ENCODE peak calls at places on chromosomes 2 and 18, in nine cellular contexts. Y is HCT116, Z is breast epithelium, J is sigmoid colon, U is transverse colon, K is HepG2, F is stomach, P is H1, X is spleen. C is an unnamed sample.

GRCh38 chr18:48855422-48856377 is 95.1 kb downstream of the SMAD7 start:
- DNase-seq in Y (no peak), Z (no peak), J (no peak), U (no peak), K (no peak), F (no peak), P (no peak), X (no peak), C (no peak)

GRCh38 chr2:150663143-150663542 is 175.7 kb upstream of the RND3 start:
- DNase-seq in Y (peak; percentile 0), Z (no peak), J (no peak), U (no peak), K (no peak), F (no peak), P (no peak), X (no peak), C (no peak)

GRCh38 chr2:8737571-8738175 is 55.8 kb downstream of the ID2 start:
- DNase-seq in Y (no peak), Z (no peak), J (no peak), U (no peak), K (no peak), F (no peak), P (no peak), X (no peak), C (no peak)

GRCh38 chr2:41910126-41910525 is 137.7 kb upstream of the PKDCC start:
- DNase-seq in Y (no peak), Z (no peak), J (no peak), U (no peak), K (no peak), F (no peak), P (no peak), X (no peak), C (no peak)

GRCh38 chr2:30026091-30027055 is 105.0 kb upstream of the ALK start:
- DNase-seq in Y (peak; percentile 4), Z (peak; percentile 70), J (no peak), U (peak; percentile 10), K (peak; percentile 13), F (peak; percentile 43), P (no peak), X (no peak), C (peak; percentile 19)

GRCh38 chr18:67131498-67131897 is 385.0 kb downstream of the DSEL start:
- DNase-seq in Y (no peak), Z (no peak), J (no peak), U (no peak), K (no peak), F (no peak), P (no peak), X (no peak), C (no peak)

GRCh38 chr18:58766164-58766563 is 94.9 kb downstream of the MALT1 start:
- DNase-seq in Y (no peak), Z (peak; percentile 7), J (no peak), U (peak; percentile 1), K (no peak), F (no peak), P (no peak), X (no peak), C (no peak)

GRCh38 chr18:58402247-58402646 is 226.6 kb downstream of the ALPK2 start:
- DNase-seq in Y (no peak), Z (peak; percentile 55), J (no peak), U (no peak), K (peak; percentile 58), F (no peak), P (no peak), X (no peak), C (peak; percentile 64)

GRCh38 chr2:191803007-191803406 is 43.9 kb downstream of the CAVIN2 start:
- DNase-seq in Y (no peak), Z (no peak), J (no peak), U (no peak), K (no peak), F (no peak), P (no peak), X (no peak), C (no peak)

GRCh38 chr2:202069189-202070050 is 3.6 kb upstream of the KIAA2012 start:
- DNase-seq in Y (no peak), Z (no peak), J (no peak), U (peak; percentile 77), K (no peak), F (no peak), P (no peak), X (no peak), C (no peak)

GRCh38 chr18:70448588-70448987 is 159.7 kb downstream of the SOCS6 start:
- DNase-seq in Y (no peak), Z (no peak), J (no peak), U (no peak), K (no peak), F (no peak), P (no peak), X (no peak), C (no peak)
- H3K4me3 ChIP-seq in Y (no peak overlapping the region), Z (no peak overlapping the region), J (no peak overlapping the region), U (no peak overlapping the region), K (no peak overlapping the region), F (no peak overlapping the region), P (no peak overlapping the region), X (no peak overlapping the region), C (no peak overlapping the region)

DNA sequence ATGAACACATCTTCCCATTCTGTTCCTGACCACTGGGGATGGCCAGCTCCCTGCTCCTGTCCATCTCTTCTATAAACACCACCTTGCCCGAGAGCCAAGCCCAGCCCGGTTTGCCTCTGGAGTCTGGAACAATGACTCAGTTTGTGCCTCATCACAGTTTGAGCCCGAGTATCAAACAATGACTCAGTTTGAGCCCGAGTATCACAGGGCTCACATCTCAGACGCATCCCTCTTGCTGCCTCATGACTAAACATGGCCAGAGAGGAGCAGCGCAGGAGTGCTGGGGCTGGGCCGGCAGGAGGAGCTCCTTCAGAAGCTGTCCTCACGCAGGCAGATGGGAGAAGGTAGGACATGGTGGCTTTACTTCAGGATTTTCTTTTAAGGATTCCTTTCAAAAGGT is 68.7 kb downstream of the PXDN start:
- DNase-seq in Y (peak; percentile 34), Z (no peak), J (peak; percentile 95), U (peak; percentile 25), K (no peak), F (peak; percentile 24), P (no peak), X (no peak), C (peak; percentile 74)
- TF ChIP-seq POLR2AphosphoS5 in Y (no peak), Z (no peak), J (peak; percentile 73), U (peak; percentile 44), K (no peak), F (peak; percentile 13), P (no peak), X (no peak), C (peak; percentile 83)

DNA sequence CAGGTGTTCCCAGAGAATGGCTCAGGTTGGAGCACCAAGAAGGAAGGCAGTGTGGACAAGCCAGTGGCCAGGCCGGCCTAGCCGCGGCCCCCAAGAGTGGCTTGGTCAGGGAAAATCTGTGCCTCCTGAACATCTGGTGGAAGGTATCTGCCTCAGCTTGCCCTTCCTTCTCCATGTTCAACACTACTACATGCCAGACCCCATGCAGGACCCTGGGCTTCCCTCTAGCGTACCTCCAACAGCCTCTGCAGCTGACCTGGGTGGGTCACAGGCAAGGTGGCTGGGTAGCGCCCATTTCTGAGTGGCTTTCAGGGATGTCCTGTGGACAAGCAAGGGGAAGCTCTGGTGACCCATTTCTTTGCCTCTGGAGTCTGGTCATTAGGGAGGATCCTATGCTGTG is 7.7 kb downstream of the WNT10A start:
- DNase-seq in Y (no peak), Z (no peak), J (no peak), U (no peak), K (no peak), F (no peak), P (no peak), X (peak; percentile 62), C (no peak)
- H3K27me3 ChIP-seq in Y (no peaks in the 10 kb centered on the region), Z (no peaks in the 10 kb centered on the region), J (peaks cover 29% of the 10 kb centered on the region), U (peaks cover 37% of the 10 kb centered on the region), K (peaks cover 21% of the 10 kb centered on the region), F (peaks cover 51% of the 10 kb centered on the region), P (peaks cover 93% of the 10 kb centered on the region), X (no peaks in the 10 kb centered on the region), C (no peaks in the 10 kb centered on the region)

GRCh38 chr2:26691881-26692813 is at the start of gene KCNK3:
- DNase-seq in Y (no peak), Z (peak; percentile 20), J (peak; percentile 89), U (peak; percentile 43), K (no peak), F (peak; percentile 50), P (no peak), X (no peak), C (peak; percentile 64)
- H3K4me3 ChIP-seq in Y (no peak within 1 kb of the TSS), Z (peak within 1 kb of the TSS; percentile 44), J (peak within 1 kb of the TSS; percentile 57), U (peak within 1 kb of the TSS; percentile 45), K (peak within 1 kb of the TSS; percentile 20), F (peak within 1 kb of the TSS; percentile 47), P (peak within 1 kb of the TSS; percentile 30), X (peak within 1 kb of the TSS; percentile 17), C (peak within 1 kb of the TSS; percentile 29)

C was measured in prostate gland.